ENCODE peak calls at places on chromosomes 1 and 21, in seven cellular contexts. One of them, this sample, is unnamed.

GRCh38 chr1:202046227-202046626 is 35.8 kb downstream of the ELF3 start:
- DNase-seq in mesenchymal stem cell: no peak
- DNase-seq in H1: no peak
- DNase-seq in IMR-90: no peak
- DNase-seq in neuronal stem cell: no peak
- DNase-seq in H9: no peak
- DNase-seq in trophoblast cell: peak; percentile 43
- DNase-seq in this sample: no peak

GRCh38 chr1:107276247-107276646 is 135.4 kb downstream of the NTNG1 start:
- DNase-seq in mesenchymal stem cell: no peak
- DNase-seq in H1: no peak
- DNase-seq in IMR-90: no peak
- DNase-seq in neuronal stem cell: no peak
- DNase-seq in H9: no peak
- DNase-seq in trophoblast cell: no peak
- DNase-seq in this sample: peak; percentile 66

GRCh38 chr1:210568631-210569030 is 239.9 kb downstream of the HHAT start:
- DNase-seq in mesenchymal stem cell: no peak
- DNase-seq in H1: no peak
- DNase-seq in IMR-90: no peak
- DNase-seq in neuronal stem cell: no peak
- DNase-seq in H9: no peak
- DNase-seq in trophoblast cell: no peak
- DNase-seq in this sample: no peak

GRCh38 chr1:119139857-119140176 is 636 bp downstream of the WARS2 start:
- DNase-seq in mesenchymal stem cell: no peak
- DNase-seq in H1: no peak
- DNase-seq in IMR-90: no peak
- DNase-seq in neuronal stem cell: no peak
- DNase-seq in H9: no peak
- DNase-seq in trophoblast cell: no peak
- DNase-seq in this sample: no peak

GRCh38 chr1:82377201-82377884 is 576.6 kb downstream of the ADGRL2 start:
- DNase-seq in mesenchymal stem cell: no peak
- DNase-seq in H1: no peak
- DNase-seq in IMR-90: no peak
- DNase-seq in neuronal stem cell: no peak
- DNase-seq in H9: no peak
- DNase-seq in trophoblast cell: peak; percentile 29
- DNase-seq in this sample: peak; percentile 46

GRCh38 chr1:225460021-225460736 is 32.3 kb upstream of the LBR start:
- DNase-seq in mesenchymal stem cell: peak; percentile 22
- DNase-seq in H1: no peak
- DNase-seq in IMR-90: no peak
- DNase-seq in neuronal stem cell: no peak
- DNase-seq in H9: no peak
- DNase-seq in trophoblast cell: no peak
- DNase-seq in this sample: no peak

GRCh38 chr1:20358761-20359263 is 68.1 kb downstream of the VWA5B1 start:
- DNase-seq in mesenchymal stem cell: no peak
- DNase-seq in H1: no peak
- DNase-seq in IMR-90: peak; percentile 61
- DNase-seq in neuronal stem cell: no peak
- DNase-seq in H9: peak; percentile 38
- DNase-seq in trophoblast cell: no peak
- DNase-seq in this sample: no peak

GRCh38 chr1:183272390-183272801 is 86.3 kb downstream of the LAMC2 start:
- DNase-seq in mesenchymal stem cell: peak; percentile 77
- DNase-seq in H1: no peak
- DNase-seq in IMR-90: peak; percentile 94
- DNase-seq in neuronal stem cell: no peak
- DNase-seq in H9: no peak
- DNase-seq in trophoblast cell: peak; percentile 92
- DNase-seq in this sample: no peak

GRCh38 chr1:84078108-84078823 is 65.8 kb upstream of the PRKACB start:
- DNase-seq in mesenchymal stem cell: peak; percentile 51
- DNase-seq in H1: peak; percentile 79
- DNase-seq in IMR-90: peak; percentile 36
- DNase-seq in neuronal stem cell: no peak
- DNase-seq in H9: no peak
- DNase-seq in trophoblast cell: no peak
- DNase-seq in this sample: peak; percentile 56

GRCh38 chr1:54865238-54866073 is 21.5 kb downstream of the DHCR24 start:
- DNase-seq in mesenchymal stem cell: no peak
- DNase-seq in H1: no peak
- DNase-seq in IMR-90: no peak
- DNase-seq in neuronal stem cell: no peak
- DNase-seq in H9: peak; percentile 18
- DNase-seq in trophoblast cell: no peak
- DNase-seq in this sample: no peak

GRCh38 chr21:29490016-29490415 is 191.3 kb downstream of the BACH1 start:
- DNase-seq in mesenchymal stem cell: no peak
- DNase-seq in H1: no peak
- DNase-seq in IMR-90: peak; percentile 62
- DNase-seq in neuronal stem cell: no peak
- DNase-seq in H9: no peak
- DNase-seq in trophoblast cell: no peak
- DNase-seq in this sample: no peak

GRCh38 chr1:72101840-72102632 is 180.3 kb downstream of the NEGR1 start:
- DNase-seq in mesenchymal stem cell: no peak
- DNase-seq in H1: no peak
- DNase-seq in IMR-90: no peak
- DNase-seq in neuronal stem cell: no peak
- DNase-seq in H9: no peak
- DNase-seq in trophoblast cell: no peak
- DNase-seq in this sample: no peak

GRCh38 chr1:181129771-181130606 is 41.5 kb downstream of the IER5 start:
- DNase-seq in mesenchymal stem cell: no peak
- DNase-seq in H1: no peak
- DNase-seq in IMR-90: no peak
- DNase-seq in neuronal stem cell: no peak
- DNase-seq in H9: no peak
- DNase-seq in trophoblast cell: no peak
- DNase-seq in this sample: peak; percentile 47

GRCh38 chr1:201258763-201259230 is 24.5 kb upstream of the PKP1 start:
- DNase-seq in mesenchymal stem cell: no peak
- DNase-seq in H1: peak; percentile 47
- DNase-seq in IMR-90: no peak
- DNase-seq in neuronal stem cell: no peak
- DNase-seq in H9: no peak
- DNase-seq in trophoblast cell: no peak
- DNase-seq in this sample: no peak

GRCh38 chr1:175841613-175842234 is 98.3 kb upstream of the TNR start:
- DNase-seq in mesenchymal stem cell: no peak
- DNase-seq in H1: no peak
- DNase-seq in IMR-90: no peak
- DNase-seq in neuronal stem cell: no peak
- DNase-seq in H9: no peak
- DNase-seq in trophoblast cell: no peak
- DNase-seq in this sample: no peak

GRCh38 chr21:36964832-36965719 is 1.4 kb downstream of the HLCS start:
- DNase-seq in mesenchymal stem cell: no peak
- DNase-seq in H1: no peak
- DNase-seq in IMR-90: no peak
- DNase-seq in neuronal stem cell: no peak
- DNase-seq in H9: no peak
- DNase-seq in trophoblast cell: peak; percentile 93
- DNase-seq in this sample: peak; percentile 55

GRCh38 chr1:201318504-201319340 is 35.4 kb downstream of the PKP1 start:
- DNase-seq in mesenchymal stem cell: no peak
- DNase-seq in H1: no peak
- DNase-seq in IMR-90: no peak
- DNase-seq in neuronal stem cell: no peak
- DNase-seq in H9: no peak
- DNase-seq in trophoblast cell: no peak
- DNase-seq in this sample: no peak

GRCh38 chr21:29661672-29662442 is 277.9 kb downstream of the GRIK1 start:
- DNase-seq in mesenchymal stem cell: no peak
- DNase-seq in H1: no peak
- DNase-seq in IMR-90: no peak
- DNase-seq in neuronal stem cell: no peak
- DNase-seq in H9: no peak
- DNase-seq in trophoblast cell: no peak
- DNase-seq in this sample: no peak

GRCh38 chr1:171637928-171638576 is 14.4 kb downstream of the MYOC start:
- DNase-seq in mesenchymal stem cell: no peak
- DNase-seq in H1: no peak
- DNase-seq in IMR-90: no peak
- DNase-seq in neuronal stem cell: no peak
- DNase-seq in H9: no peak
- DNase-seq in trophoblast cell: no peak
- DNase-seq in this sample: no peak

GRCh38 chr1:16196874-16197273 is 15.6 kb downstream of the ARHGEF19 start:
- DNase-seq in mesenchymal stem cell: no peak
- DNase-seq in H1: no peak
- DNase-seq in IMR-90: no peak
- DNase-seq in neuronal stem cell: no peak
- DNase-seq in H9: no peak
- DNase-seq in trophoblast cell: no peak
- DNase-seq in this sample: no peak

GRCh38 chr1:1544544-1544943 is 4.1 kb upstream of the TMEM240 start:
- DNase-seq in mesenchymal stem cell: no peak
- DNase-seq in H1: no peak
- DNase-seq in IMR-90: no peak
- DNase-seq in neuronal stem cell: no peak
- DNase-seq in H9: no peak
- DNase-seq in trophoblast cell: no peak
- DNase-seq in this sample: no peak

GRCh38 chr1:202244841-202245261 is 51.3 kb downstream of the LGR6 start:
- DNase-seq in mesenchymal stem cell: no peak
- DNase-seq in H1: no peak
- DNase-seq in IMR-90: no peak
- DNase-seq in neuronal stem cell: no peak
- DNase-seq in H9: peak; percentile 19
- DNase-seq in trophoblast cell: no peak
- DNase-seq in this sample: no peak

GRCh38 chr1:159429074-159429861 is 2.7 kb upstream of the OR10J4 start:
- DNase-seq in mesenchymal stem cell: no peak
- DNase-seq in H1: no peak
- DNase-seq in IMR-90: peak; percentile 24
- DNase-seq in neuronal stem cell: no peak
- DNase-seq in H9: no peak
- DNase-seq in trophoblast cell: peak; percentile 50
- DNase-seq in this sample: peak; percentile 3

GRCh38 chr1:116255933-116256649 is 117.0 kb upstream of the ATP1A1 start:
- DNase-seq in mesenchymal stem cell: no peak
- DNase-seq in H1: no peak
- DNase-seq in IMR-90: no peak
- DNase-seq in neuronal stem cell: no peak
- DNase-seq in H9: no peak
- DNase-seq in trophoblast cell: no peak
- DNase-seq in this sample: no peak
- H4K8ac ChIP-seq in mesenchymal stem cell: no peak overlapping the region
- H4K8ac ChIP-seq in H1: no peak overlapping the region
- H4K8ac ChIP-seq in IMR-90: no peak overlapping the region
- H4K8ac ChIP-seq in neuronal stem cell: no peak overlapping the region
- H4K8ac ChIP-seq in H9: no peak overlapping the region
- H4K8ac ChIP-seq in trophoblast cell: no peak overlapping the region
- H4K8ac ChIP-seq in this sample: no peak overlapping the region

GRCh38 chr1:53112271-53112774 is 30.1 kb downstream of the SLC1A7 start:
- DNase-seq in mesenchymal stem cell: peak; percentile 78
- DNase-seq in H1: no peak
- DNase-seq in IMR-90: peak; percentile 87
- DNase-seq in neuronal stem cell: no peak
- DNase-seq in H9: no peak
- DNase-seq in trophoblast cell: peak; percentile 89
- DNase-seq in this sample: peak; percentile 80

GRCh38 chr1:53111693-53112092 is 30.7 kb downstream of the SLC1A7 start:
- DNase-seq in mesenchymal stem cell: no peak
- DNase-seq in H1: no peak
- DNase-seq in IMR-90: no peak
- DNase-seq in neuronal stem cell: no peak
- DNase-seq in H9: no peak
- DNase-seq in trophoblast cell: no peak
- DNase-seq in this sample: no peak

GRCh38 chr1:53112861-53113260 is 29.6 kb downstream of the SLC1A7 start:
- DNase-seq in mesenchymal stem cell: peak; percentile 32
- DNase-seq in H1: no peak
- DNase-seq in IMR-90: peak; percentile 28
- DNase-seq in neuronal stem cell: no peak
- DNase-seq in H9: no peak
- DNase-seq in trophoblast cell: no peak
- DNase-seq in this sample: no peak

GRCh38 chr1:53110370-53111072 is 31.9 kb downstream of the SLC1A7 start:
- DNase-seq in mesenchymal stem cell: peak; percentile 70
- DNase-seq in H1: no peak
- DNase-seq in IMR-90: peak; percentile 66
- DNase-seq in neuronal stem cell: no peak
- DNase-seq in H9: no peak
- DNase-seq in trophoblast cell: peak; percentile 21
- DNase-seq in this sample: no peak

GRCh38 chr1:53111073-53111556 is 31.3 kb downstream of the SLC1A7 start:
- DNase-seq in mesenchymal stem cell: peak; percentile 58
- DNase-seq in H1: no peak
- DNase-seq in IMR-90: peak; percentile 18
- DNase-seq in neuronal stem cell: no peak
- DNase-seq in H9: no peak
- DNase-seq in trophoblast cell: no peak
- DNase-seq in this sample: no peak
- H3K4me2 ChIP-seq in mesenchymal stem cell: no peak overlapping the region
- H3K4me2 ChIP-seq in H1: no peak overlapping the region
- H3K4me2 ChIP-seq in IMR-90: no peak overlapping the region
- H3K4me2 ChIP-seq in neuronal stem cell: no peak overlapping the region
- H3K4me2 ChIP-seq in H9: no peak overlapping the region
- H3K4me2 ChIP-seq in trophoblast cell: no peak overlapping the region
- H3K4me2 ChIP-seq in this sample: no peak overlapping the region

DNA sequence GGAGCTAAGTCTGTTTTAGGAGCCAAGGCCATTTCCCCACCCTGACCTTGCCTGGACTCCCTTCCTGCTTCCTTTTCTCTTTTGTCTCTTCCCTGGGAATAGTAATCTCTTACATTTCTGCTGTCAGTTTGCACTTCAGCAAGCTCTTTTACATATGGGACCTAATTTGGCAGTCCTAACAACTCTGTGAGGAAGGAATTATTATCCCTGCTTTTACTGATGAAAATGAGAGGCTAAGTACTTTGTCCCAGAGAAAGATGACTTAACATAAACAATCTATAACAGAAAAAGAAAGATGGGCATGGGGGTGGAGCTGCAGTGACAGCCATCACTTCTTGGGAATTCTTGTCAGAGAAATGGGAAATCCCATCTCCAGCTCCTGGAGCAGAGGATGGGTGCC is 13.9 kb downstream of the OPTC start:
- DNase-seq in mesenchymal stem cell: no peak
- DNase-seq in H1: no peak
- DNase-seq in IMR-90: no peak
- DNase-seq in neuronal stem cell: no peak
- DNase-seq in H9: no peak
- DNase-seq in trophoblast cell: no peak
- DNase-seq in this sample: no peak
- H4K8ac ChIP-seq in mesenchymal stem cell: no peak overlapping the region
- H4K8ac ChIP-seq in H1: no peak overlapping the region
- H4K8ac ChIP-seq in IMR-90: peak overlapping the region; percentile 91
- H4K8ac ChIP-seq in neuronal stem cell: no peak overlapping the region
- H4K8ac ChIP-seq in H9: no peak overlapping the region
- H4K8ac ChIP-seq in trophoblast cell: peak overlapping the region; percentile 39
- H4K8ac ChIP-seq in this sample: no peak overlapping the region

DNA sequence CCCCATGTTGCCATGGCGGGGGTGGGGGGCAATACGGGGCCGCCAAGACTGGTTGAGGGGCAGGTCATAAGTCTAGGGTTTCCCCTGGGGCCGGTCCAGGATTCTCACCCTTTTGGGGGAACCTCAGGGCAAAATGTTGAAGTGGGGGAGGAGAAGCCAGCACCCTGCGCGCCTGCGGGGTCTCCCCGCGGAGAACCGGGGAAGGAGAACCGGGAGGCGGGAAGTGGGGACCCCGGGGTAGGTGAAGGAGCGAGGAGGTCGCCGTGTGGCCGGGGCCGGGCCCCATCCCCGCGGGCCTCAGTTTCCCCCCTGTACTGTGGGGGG is 334 bp upstream of the ARHGEF10L start:
- DNase-seq in mesenchymal stem cell: no peak
- DNase-seq in H1: no peak
- DNase-seq in IMR-90: no peak
- DNase-seq in neuronal stem cell: no peak
- DNase-seq in H9: no peak
- DNase-seq in trophoblast cell: no peak
- DNase-seq in this sample: no peak
- H3K4me2 ChIP-seq in mesenchymal stem cell: peak overlapping the region; percentile 64
- H3K4me2 ChIP-seq in H1: peak overlapping the region; percentile 65
- H3K4me2 ChIP-seq in IMR-90: peak overlapping the region; percentile 26
- H3K4me2 ChIP-seq in neuronal stem cell: peak overlapping the region; percentile 98
- H3K4me2 ChIP-seq in H9: peak overlapping the region; percentile 35
- H3K4me2 ChIP-seq in trophoblast cell: peak overlapping the region; percentile 91
- H3K4me2 ChIP-seq in this sample: peak overlapping the region; percentile 45

This sample was measured in mesendoderm.